ENCODE peak calls at places on chromosomes 4 and X, in nine cellular contexts. V is HT-29; D is Peyer's patch; G is skeletal muscle cell; N is GM13977; O is globus pallidus; M is stimulated activated CD4-positive, alpha-beta T cell treated with anti-CD3 and anti-CD28 coated beads, Interleukin-12 subunit alpha, Interleukin-12 subunit beta, amount 100 ng/mL, for 24 hours; B is hypothalamus; L is glomerular endothelial cell. X is an unnamed sample.

GRCh38 chr4:152065545-152065944 is 304.7 kb upstream of the GATB start:
- DNase-seq in V (no peak), D (no peak), G (no peak), N (no peak), O (no peak), M (no peak), B (no peak), L (no peak), X (no peak)

GRCh38 chr4:36187723-36188333 is 56.5 kb downstream of the ARAP2 start:
- DNase-seq in V (peak), D (no peak), G (no peak), N (peak), O (no peak), M (no peak), B (no peak), L (no peak), X (no peak)

GRCh38 chrX:108811891-108812290 is 75.5 kb upstream of the IRS4 start:
- DNase-seq in V (peak), D (no peak), G (no peak), N (no peak), O (no peak), M (no peak), B (no peak), L (no peak), X (no peak)

GRCh38 chrX:45748443-45748842 is 547.8 kb upstream of the DIPK2B start:
- DNase-seq in V (peak), D (no peak), G (no peak), N (no peak), O (no peak), M (no peak), B (no peak), L (no peak), X (no peak)

GRCh38 chr4:25982962-25983361 is 68.9 kb downstream of the SMIM20 start:
- DNase-seq in V (no peak), D (no peak), G (no peak), N (no peak), O (no peak), M (no peak), B (no peak), L (no peak), X (no peak)

GRCh38 chr4:100736651-100737450 is 219.0 kb upstream of the EMCN start:
- DNase-seq in V (peak), D (no peak), G (peak), N (no peak), O (no peak), M (no peak), B (no peak), L (peak), X (peak)

GRCh38 chr4:154417358-154417673 is 74.3 kb downstream of the DCHS2 start:
- DNase-seq in V (no peak), D (no peak), G (no peak), N (no peak), O (no peak), M (no peak), B (no peak), L (no peak), X (no peak)

GRCh38 chr4:54063737-54064316 is 578 bp downstream of the CHIC2 start:
- DNase-seq in V (peak), D (peak), G (no peak), N (peak), O (peak), M (peak), B (no peak), L (no peak), X (no peak)

GRCh38 chr4:6177587-6178197 is 22.7 kb downstream of the JAKMIP1 start:
- DNase-seq in V (no peak), D (peak), G (no peak), N (no peak), O (no peak), M (no peak), B (no peak), L (no peak), X (no peak)

GRCh38 chr4:185183622-185184281 is 20.0 kb downstream of the CFAP97 start:
- DNase-seq in V (peak), D (peak), G (peak), N (peak), O (peak), M (peak), B (peak), L (peak), X (peak)

GRCh38 chrX:134423606-134424005 is 36.4 kb upstream of the HPRT1 start:
- DNase-seq in V (peak), D (no peak), G (peak), N (no peak), O (peak), M (no peak), B (no peak), L (no peak), X (peak)

GRCh38 chr4:123619326-123619725 is 222.7 kb downstream of the SPRY1 start:
- DNase-seq in V (no peak), D (no peak), G (no peak), N (no peak), O (no peak), M (no peak), B (no peak), L (no peak), X (no peak)

GRCh38 chr4:127113852-127114362 is 518.9 kb upstream of the INTU start:
- DNase-seq in V (no peak), D (no peak), G (no peak), N (no peak), O (no peak), M (no peak), B (no peak), L (no peak), X (no peak)

GRCh38 chrX:101642086-101642485 is 17.6 kb downstream of the ARMCX2 start:
- DNase-seq in V (no peak), D (no peak), G (no peak), N (no peak), O (no peak), M (no peak), B (no peak), L (no peak), X (no peak)

GRCh38 chrX:3811331-3812311 is 98.2 kb upstream of the PRKX start:
- DNase-seq in V (peak), D (peak), G (no peak), N (peak), O (peak), M (peak), B (peak), L (no peak), X (no peak)

GRCh38 chrX:154115071-154115470 is 17.6 kb upstream of the MECP2 start:
- DNase-seq in V (no peak), D (no peak), G (no peak), N (no peak), O (no peak), M (no peak), B (no peak), L (no peak), X (no peak)

GRCh38 chr4:123352240-123352945 is 44.2 kb upstream of the SPRY1 start:
- DNase-seq in V (peak), D (no peak), G (peak), N (no peak), O (peak), M (no peak), B (no peak), L (no peak), X (peak)

GRCh38 chrX:18075603-18076002 is 145.1 kb downstream of the BEND2 start:
- DNase-seq in V (no peak), D (no peak), G (no peak), N (no peak), O (no peak), M (no peak), B (no peak), L (no peak), X (no peak)

GRCh38 chr4:123052007-123052406 is 129.6 kb upstream of the NUDT6 start:
- DNase-seq in V (no peak), D (no peak), G (no peak), N (no peak), O (no peak), M (no peak), B (no peak), L (no peak), X (no peak)

GRCh38 chr4:673349-674091 is 556 bp downstream of the ATP5ME start:
- DNase-seq in V (no peak), D (no peak), G (no peak), N (no peak), O (no peak), M (no peak), B (no peak), L (no peak), X (no peak)